ENCODE peak calls at places on chromosome 1, in ten cellular contexts. G is heart right ventricle, U is fibroblast of the aortic adventitia, A is IMR-90, Q is endodermal cell, H is omental fat pad, I is kidney epithelial cell, C is fibroblast of lung, B is activated B cell treated with CpG ODN at 0.5 μM for 24 hours, P is GM13976. D is an unnamed sample.
A peak's percentile ranks its signal among the peaks of the same experiment; 100 is the strongest.

GRCh38 chr1:215631040-215631439 is 63.9 kb downstream of the KCTD3 start:
- DNase-seq in A (no peak), P (no peak), U (no peak), B (no peak), H (no peak), G (no peak), Q (no peak), I (no peak), C (no peak), D (no peak)

GRCh38 chr1:12648741-12649140 is 4.9 kb downstream of the AADACL4 start:
- DNase-seq in H (no peak), Q (no peak), B (no peak), A (no peak), I (no peak), G (no peak), C (no peak), U (no peak), P (no peak), D (no peak)

GRCh38 chr1:162230096-162230495 is 146.6 kb downstream of the SPATA46 start:
- DNase-seq in H (no peak), B (no peak), P (no peak), C (peak; percentile 11), I (no peak), Q (peak; percentile 86), G (peak; percentile 18), A (no peak), U (no peak), D (no peak)

GRCh38 chr1:183605904-183606303 is 15.6 kb upstream of the NCF2 start:
- DNase-seq in P (no peak), B (no peak), A (no peak), Q (no peak), C (no peak), U (no peak), H (no peak), G (no peak), I (no peak), D (no peak)

GRCh38 chr1:172905452-172905851 is 145.3 kb downstream of the TNFSF18 start:
- DNase-seq in B (no peak), P (no peak), U (peak; percentile 50), H (no peak), A (peak; percentile 73), C (no peak), Q (no peak), G (no peak), I (peak; percentile 34), D (no peak)

GRCh38 chr1:32606565-32606964 is 43.8 kb downstream of the ZBTB8OS start:
- DNase-seq in H (no peak), G (no peak), P (no peak), I (no peak), Q (no peak), B (no peak), A (no peak), U (no peak), C (no peak), D (no peak)

GRCh38 chr1:220905650-220906560 is 26.7 kb downstream of the HLX start:
- DNase-seq in C (no peak), B (no peak), A (no peak), U (no peak), I (no peak), H (no peak), G (no peak), Q (no peak), P (no peak), D (no peak)

GRCh38 chr1:38029081-38029681 is 16.6 kb downstream of the UTP11 start:
- DNase-seq in H (no peak), P (no peak), B (no peak), Q (peak; percentile 91), U (no peak), I (no peak), G (peak; percentile 39), A (no peak), C (peak; percentile 46), D (no peak)

GRCh38 chr1:97145321-97145956 is 423.9 kb downstream of the PTBP2 start:
- DNase-seq in C (peak; percentile 73), Q (no peak), G (no peak), H (no peak), A (peak; percentile 46), P (no peak), I (no peak), U (peak; percentile 97), B (no peak), D (peak; percentile 97)

GRCh38 chr1:227351443-227351842 is 33.2 kb upstream of the CDC42BPA start:
- DNase-seq in A (peak; percentile 40), Q (no peak), P (no peak), U (peak; percentile 54), H (no peak), B (no peak), I (no peak), C (peak; percentile 67), G (peak; percentile 18), D (no peak)

GRCh38 chr1:54397090-54397591 is 9.1 kb downstream of the SSBP3 start:
- DNase-seq in C (no peak), I (no peak), B (no peak), A (no peak), G (peak; percentile 69), H (no peak), P (no peak), Q (no peak), U (no peak), D (no peak)

GRCh38 chr1:177185209-177185608 is 14.5 kb downstream of the BRINP2 start:
- DNase-seq in C (peak; percentile 21), I (no peak), B (no peak), G (no peak), U (peak; percentile 20), Q (peak; percentile 67), P (no peak), H (no peak), A (peak; percentile 17), D (no peak)

GRCh38 chr1:212955098-212955497 is 4.8 kb downstream of the VASH2 start:
- DNase-seq in B (no peak), H (no peak), A (no peak), I (no peak), P (peak; percentile 67), Q (no peak), C (no peak), G (no peak), U (no peak), D (no peak)

GRCh38 chr1:171741872-171742576 is at the start of gene VAMP4:
- DNase-seq in C (peak; percentile 80), I (no peak), U (peak; percentile 79), Q (peak; percentile 95), G (peak; percentile 90), B (peak; percentile 82), P (peak; percentile 90), H (peak; percentile 55), A (peak; percentile 76), D (no peak)

GRCh38 chr1:31746687-31747086 is 17.5 kb downstream of the ADGRB2 start:
- DNase-seq in A (no peak), I (no peak), B (no peak), Q (no peak), U (peak; percentile 16), H (no peak), C (no peak), G (no peak), P (no peak), D (no peak)

GRCh38 chr1:8409666-8410065 is 91.8 kb downstream of the SLC45A1 start:
- DNase-seq in C (no peak), A (no peak), B (no peak), U (no peak), Q (no peak), G (no peak), P (no peak), H (no peak), I (no peak), D (no peak)

GRCh38 chr1:8410791-8411190 is 92.9 kb downstream of the SLC45A1 start:
- DNase-seq in U (peak; percentile 73), G (no peak), A (peak; percentile 55), C (no peak), Q (no peak), I (no peak), H (no peak), B (no peak), P (no peak), D (no peak)

GRCh38 chr1:8408151-8408839 is 90.4 kb downstream of the SLC45A1 start:
- DNase-seq in I (no peak), U (peak; percentile 97), H (peak; percentile 61), B (no peak), A (peak; percentile 84), P (no peak), C (peak; percentile 96), Q (no peak), G (peak; percentile 87), D (peak; percentile 76)

GRCh38 chr1:8407652-8408051 is 89.7 kb downstream of the SLC45A1 start:
- DNase-seq in G (no peak), I (no peak), C (no peak), H (no peak), A (no peak), U (no peak), P (no peak), B (no peak), Q (no peak), D (no peak)

GRCh38 chr1:8409107-8409506 is 91.2 kb downstream of the SLC45A1 start:
- DNase-seq in Q (peak; percentile 60), A (peak; percentile 81), H (no peak), B (no peak), C (peak; percentile 85), I (no peak), P (peak; percentile 34), U (peak; percentile 82), G (peak; percentile 44), D (no peak)
- TF ChIP-seq CTCF in Q (peak; percentile 70), A (peak; percentile 43), H (no peak), B (no peak), C (peak; percentile 62), I (peak; percentile 65), P (no peak), U (no peak), G (peak; percentile 15), D (peak; percentile 66)

GRCh38 chr1:35454616-35455015 is 102.6 kb downstream of the KIAA0319L start:
- DNase-seq in I (no peak), G (no peak), H (no peak), U (peak; percentile 88), P (no peak), B (no peak), C (peak; percentile 82), A (peak; percentile 94), Q (no peak), D (no peak)
- TF ChIP-seq CTCF in I (peak; percentile 5), G (no peak), H (no peak), U (peak; percentile 43), P (no peak), B (no peak), C (peak; percentile 12), A (peak; percentile 50), Q (peak; percentile 42), D (no peak)

DNA sequence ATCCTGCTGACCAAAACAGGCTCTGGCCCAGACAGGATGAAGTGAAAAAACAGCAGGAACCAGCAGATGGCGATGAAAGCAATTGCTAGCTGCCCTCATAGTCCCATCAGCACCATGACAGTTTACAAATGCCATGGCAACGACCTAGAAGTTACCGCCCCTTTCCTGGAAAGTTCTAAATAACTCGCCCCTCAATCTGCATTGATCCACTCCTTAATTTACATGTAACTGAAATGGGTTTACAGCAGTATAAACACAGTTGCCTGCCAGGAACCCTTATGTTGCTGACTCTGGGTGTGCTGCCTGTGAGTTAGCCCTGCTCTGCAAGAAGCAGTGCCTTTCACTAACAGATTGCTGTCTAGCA is 65.5 kb upstream of the CR1L start:
- DNase-seq in C (peak; percentile 73), H (no peak), P (peak; percentile 34), I (no peak), B (no peak), G (peak; percentile 9), A (peak; percentile 60), U (peak; percentile 64), Q (peak; percentile 92), D (peak; percentile 11)
- TF ChIP-seq CTCF in C (peak; percentile 62), H (no peak), P (peak; percentile 58), I (peak; percentile 65), B (no peak), G (no peak), A (peak; percentile 52), U (peak; percentile 64), Q (peak; percentile 83), D (peak; percentile 76)

GRCh38 chr1:34896612-34897011 is 32.8 kb downstream of the DLGAP3 start:
- DNase-seq in P (no peak), I (no peak), A (no peak), H (no peak), G (no peak), Q (peak; percentile 7), U (peak; percentile 12), C (no peak), B (no peak), D (no peak)
- TF ChIP-seq CTCF in P (peak; percentile 25), I (no peak), A (peak; percentile 32), H (no peak), G (no peak), Q (peak; percentile 36), U (no peak), C (peak; percentile 13), B (no peak), D (peak; percentile 15)

D was measured in retinal pigment epithelial cell.